ENCODE peak calls at places on chromosomes 13 and 19, in seven cellular contexts. One of them, this sample, is unnamed. For H3K27me3, the result is how much of the 10 kb centered on the place peaks cover.

GRCh38 chr19:952049-952679 is 26.3 kb downstream of the ARID3A start:
- DNase-seq in mesenchymal stem cell: no peak
- DNase-seq in neuronal stem cell: no peak
- DNase-seq in H1: no peak
- DNase-seq in IMR-90: no peak
- DNase-seq in mesendoderm: peak
- DNase-seq in H9: no peak
- DNase-seq in this sample: no peak

GRCh38 chr13:25489238-25489637 is 117.5 kb downstream of the ATP8A2 start:
- DNase-seq in H1: no peak
- DNase-seq in neuronal stem cell: no peak
- DNase-seq in IMR-90: no peak
- DNase-seq in mesendoderm: peak
- DNase-seq in H9: peak
- DNase-seq in mesenchymal stem cell: no peak
- DNase-seq in this sample: no peak

GRCh38 chr13:32267836-32268439 is 47.2 kb downstream of the ZAR1L start:
- DNase-seq in H1: peak
- DNase-seq in H9: peak
- DNase-seq in mesendoderm: peak
- DNase-seq in neuronal stem cell: peak
- DNase-seq in IMR-90: no peak
- DNase-seq in mesenchymal stem cell: no peak
- DNase-seq in this sample: peak

GRCh38 chr13:95023405-95023804 is 277.8 kb downstream of the ABCC4 start:
- DNase-seq in neuronal stem cell: no peak
- DNase-seq in IMR-90: peak
- DNase-seq in H1: no peak
- DNase-seq in mesenchymal stem cell: no peak
- DNase-seq in mesendoderm: peak
- DNase-seq in H9: no peak
- DNase-seq in this sample: no peak

GRCh38 chr13:56713656-56714055 is 427.1 kb upstream of the PRR20A start:
- DNase-seq in mesenchymal stem cell: no peak
- DNase-seq in neuronal stem cell: no peak
- DNase-seq in H9: no peak
- DNase-seq in H1: no peak
- DNase-seq in IMR-90: no peak
- DNase-seq in mesendoderm: peak
- DNase-seq in this sample: no peak

GRCh38 chr19:17553256-17553655 is 2.2 kb upstream of the COLGALT1 start:
- DNase-seq in neuronal stem cell: no peak
- DNase-seq in mesendoderm: no peak
- DNase-seq in IMR-90: peak
- DNase-seq in H9: peak
- DNase-seq in mesenchymal stem cell: peak
- DNase-seq in H1: no peak
- DNase-seq in this sample: no peak

GRCh38 chr19:1101337-1101698 is 2.5 kb upstream of the GPX4 start:
- DNase-seq in H9: no peak
- DNase-seq in mesendoderm: peak
- DNase-seq in neuronal stem cell: no peak
- DNase-seq in H1: no peak
- DNase-seq in IMR-90: no peak
- DNase-seq in mesenchymal stem cell: no peak
- DNase-seq in this sample: no peak

GRCh38 chr19:46428278-46429141 is at the start of gene PNMA8C:
- DNase-seq in H9: peak
- DNase-seq in mesendoderm: peak
- DNase-seq in IMR-90: peak
- DNase-seq in neuronal stem cell: peak
- DNase-seq in H1: no peak
- DNase-seq in mesenchymal stem cell: peak
- DNase-seq in this sample: peak

GRCh38 chr13:24684600-24684998 is 4.4 kb downstream of the ATP12A start:
- DNase-seq in neuronal stem cell: no peak
- DNase-seq in mesenchymal stem cell: no peak
- DNase-seq in mesendoderm: no peak
- DNase-seq in H1: no peak
- DNase-seq in IMR-90: no peak
- DNase-seq in H9: no peak
- DNase-seq in this sample: no peak

GRCh38 chr13:21670883-21671792 is at the start of gene FGF9:
- DNase-seq in neuronal stem cell: peak
- DNase-seq in H1: no peak
- DNase-seq in IMR-90: peak
- DNase-seq in mesendoderm: peak
- DNase-seq in H9: peak
- DNase-seq in mesenchymal stem cell: peak
- DNase-seq in this sample: peak

GRCh38 chr13:101515504-101515903 is 63.0 kb downstream of the ITGBL1 start:
- DNase-seq in H9: no peak
- DNase-seq in mesenchymal stem cell: no peak
- DNase-seq in IMR-90: no peak
- DNase-seq in H1: no peak
- DNase-seq in mesendoderm: no peak
- DNase-seq in neuronal stem cell: no peak
- DNase-seq in this sample: peak

GRCh38 chr13:96379967-96380366 is 290.1 kb downstream of the HS6ST3 start:
- DNase-seq in H9: no peak
- DNase-seq in IMR-90: no peak
- DNase-seq in mesendoderm: no peak
- DNase-seq in neuronal stem cell: no peak
- DNase-seq in mesenchymal stem cell: no peak
- DNase-seq in H1: no peak
- DNase-seq in this sample: no peak

GRCh38 chr13:104024416-104025170 is 958.4 kb upstream of the SLC10A2 start:
- DNase-seq in neuronal stem cell: no peak
- DNase-seq in mesendoderm: no peak
- DNase-seq in IMR-90: peak
- DNase-seq in H1: no peak
- DNase-seq in mesenchymal stem cell: peak
- DNase-seq in H9: no peak
- DNase-seq in this sample: no peak

GRCh38 chr13:41013834-41014233 is 5.3 kb downstream of the ELF1 start:
- DNase-seq in neuronal stem cell: no peak
- DNase-seq in IMR-90: no peak
- DNase-seq in mesendoderm: no peak
- DNase-seq in mesenchymal stem cell: no peak
- DNase-seq in H9: no peak
- DNase-seq in H1: no peak
- DNase-seq in this sample: no peak

GRCh38 chr13:106391271-106391670 is 144.2 kb downstream of the EFNB2 start:
- DNase-seq in IMR-90: no peak
- DNase-seq in mesendoderm: no peak
- DNase-seq in H9: no peak
- DNase-seq in H1: no peak
- DNase-seq in neuronal stem cell: no peak
- DNase-seq in mesenchymal stem cell: no peak
- DNase-seq in this sample: peak

GRCh38 chr19:48196933-48197665 is 26.6 kb downstream of the ZSWIM9 start:
- DNase-seq in H9: no peak
- DNase-seq in H1: no peak
- DNase-seq in neuronal stem cell: no peak
- DNase-seq in IMR-90: no peak
- DNase-seq in mesenchymal stem cell: no peak
- DNase-seq in mesendoderm: peak
- DNase-seq in this sample: no peak

GRCh38 chr19:2661615-2662014 is 40.9 kb downstream of the GNG7 start:
- DNase-seq in mesenchymal stem cell: no peak
- DNase-seq in IMR-90: no peak
- DNase-seq in mesendoderm: peak
- DNase-seq in H1: no peak
- DNase-seq in neuronal stem cell: no peak
- DNase-seq in H9: no peak
- DNase-seq in this sample: no peak

GRCh38 chr19:50702870-50703829 is 16.5 kb downstream of the SHANK1 start:
- DNase-seq in IMR-90: peak
- DNase-seq in mesendoderm: no peak
- DNase-seq in neuronal stem cell: no peak
- DNase-seq in H9: no peak
- DNase-seq in H1: no peak
- DNase-seq in mesenchymal stem cell: no peak
- DNase-seq in this sample: no peak

GRCh38 chr19:21158523-21159135 is 16.8 kb downstream of the ZNF431 start:
- DNase-seq in mesenchymal stem cell: peak
- DNase-seq in H9: no peak
- DNase-seq in mesendoderm: no peak
- DNase-seq in IMR-90: peak
- DNase-seq in H1: no peak
- DNase-seq in neuronal stem cell: no peak
- DNase-seq in this sample: peak

GRCh38 chr13:49124693-49125304 is 95.3 kb upstream of the MLNR start:
- DNase-seq in IMR-90: no peak
- DNase-seq in mesenchymal stem cell: no peak
- DNase-seq in H9: no peak
- DNase-seq in mesendoderm: no peak
- DNase-seq in neuronal stem cell: no peak
- DNase-seq in H1: no peak
- DNase-seq in this sample: no peak

GRCh38 chr19:3464797-3465235 is 15.5 kb downstream of the SMIM24 start:
- DNase-seq in H1: no peak
- DNase-seq in H9: no peak
- DNase-seq in mesenchymal stem cell: peak
- DNase-seq in mesendoderm: peak
- DNase-seq in neuronal stem cell: no peak
- DNase-seq in IMR-90: no peak
- DNase-seq in this sample: no peak

DNA sequence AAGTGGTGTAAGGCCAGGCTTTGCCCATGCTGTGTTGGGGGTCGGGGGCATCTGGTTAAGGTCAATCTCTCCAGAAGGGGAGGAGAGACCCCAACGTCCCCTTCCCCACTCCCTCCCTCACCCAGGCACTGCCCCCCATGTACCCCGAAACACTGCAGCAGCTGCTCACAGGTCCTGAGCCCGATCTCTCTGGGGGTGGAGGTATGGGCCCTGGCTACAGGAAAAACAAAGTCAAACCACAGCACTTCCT is 10.2 kb downstream of the CAPN12 start:
- DNase-seq in neuronal stem cell: no peak
- DNase-seq in mesendoderm: no peak
- DNase-seq in IMR-90: no peak
- DNase-seq in H9: no peak
- DNase-seq in H1: no peak
- DNase-seq in mesenchymal stem cell: no peak
- DNase-seq in this sample: no peak
- H4K8ac ChIP-seq in neuronal stem cell: no peak
- H4K8ac ChIP-seq in mesendoderm: no peak
- H4K8ac ChIP-seq in IMR-90: no peak
- H4K8ac ChIP-seq in H9: no peak
- H4K8ac ChIP-seq in H1: no peak
- H4K8ac ChIP-seq in mesenchymal stem cell: peak
- H4K8ac ChIP-seq in this sample: no peak

GRCh38 chr13:74077847-74078246 is 56.4 kb downstream of the KLF12 start:
- DNase-seq in neuronal stem cell: no peak
- DNase-seq in mesendoderm: no peak
- DNase-seq in H9: no peak
- DNase-seq in IMR-90: no peak
- DNase-seq in mesenchymal stem cell: peak
- DNase-seq in H1: no peak
- DNase-seq in this sample: no peak

GRCh38 chr13:74074723-74075122 is 59.5 kb downstream of the KLF12 start:
- DNase-seq in H1: no peak
- DNase-seq in mesenchymal stem cell: peak
- DNase-seq in IMR-90: peak
- DNase-seq in mesendoderm: peak
- DNase-seq in H9: no peak
- DNase-seq in neuronal stem cell: no peak
- DNase-seq in this sample: no peak

GRCh38 chr13:74080762-74081161 is 53.4 kb downstream of the KLF12 start:
- DNase-seq in H1: no peak
- DNase-seq in mesendoderm: peak
- DNase-seq in IMR-90: no peak
- DNase-seq in H9: no peak
- DNase-seq in neuronal stem cell: no peak
- DNase-seq in mesenchymal stem cell: no peak
- DNase-seq in this sample: no peak

GRCh38 chr13:74073231-74073630 is 61.0 kb downstream of the KLF12 start:
- DNase-seq in mesendoderm: no peak
- DNase-seq in mesenchymal stem cell: no peak
- DNase-seq in H1: no peak
- DNase-seq in H9: no peak
- DNase-seq in neuronal stem cell: no peak
- DNase-seq in IMR-90: no peak
- DNase-seq in this sample: no peak

GRCh38 chr13:74077375-74077774 is 56.8 kb downstream of the KLF12 start:
- DNase-seq in mesenchymal stem cell: no peak
- DNase-seq in neuronal stem cell: no peak
- DNase-seq in IMR-90: no peak
- DNase-seq in H1: no peak
- DNase-seq in H9: no peak
- DNase-seq in mesendoderm: no peak
- DNase-seq in this sample: no peak
- H2BK120ac ChIP-seq in mesenchymal stem cell: no peak
- H2BK120ac ChIP-seq in neuronal stem cell: no peak
- H2BK120ac ChIP-seq in IMR-90: no peak
- H2BK120ac ChIP-seq in H1: no peak
- H2BK120ac ChIP-seq in H9: no peak
- H2BK120ac ChIP-seq in mesendoderm: no peak
- H2BK120ac ChIP-seq in this sample: no peak

DNA sequence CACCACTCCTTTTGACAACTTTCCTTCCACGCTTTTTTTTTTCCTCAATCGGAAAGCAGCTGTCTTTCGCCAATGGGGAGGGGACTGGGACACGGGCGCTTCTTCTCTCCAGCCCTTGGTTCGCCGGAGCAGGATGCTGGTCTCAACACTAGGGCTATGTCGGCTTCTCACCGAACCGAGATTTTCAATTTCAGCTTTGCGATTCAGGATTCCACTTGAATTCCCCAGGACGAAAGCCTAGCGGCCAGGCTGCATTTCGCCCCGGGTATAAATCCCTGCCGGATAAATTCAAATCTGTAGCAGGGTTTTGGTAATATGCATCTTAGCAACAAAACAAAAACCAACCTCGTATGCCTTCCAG is 7.9 kb downstream of the POU4F1 start:
- DNase-seq in H1: no peak
- DNase-seq in H9: no peak
- DNase-seq in neuronal stem cell: no peak
- DNase-seq in IMR-90: no peak
- DNase-seq in mesendoderm: peak
- DNase-seq in mesenchymal stem cell: no peak
- DNase-seq in this sample: no peak
- H3K27me3 ChIP-seq in H1: half or more
- H3K27me3 ChIP-seq in H9: half or more
- H3K27me3 ChIP-seq in neuronal stem cell: half or more
- H3K27me3 ChIP-seq in IMR-90: half or more
- H3K27me3 ChIP-seq in mesendoderm: half or more
- H3K27me3 ChIP-seq in mesenchymal stem cell: half or more
- H3K27me3 ChIP-seq in this sample: half or more

DNA sequence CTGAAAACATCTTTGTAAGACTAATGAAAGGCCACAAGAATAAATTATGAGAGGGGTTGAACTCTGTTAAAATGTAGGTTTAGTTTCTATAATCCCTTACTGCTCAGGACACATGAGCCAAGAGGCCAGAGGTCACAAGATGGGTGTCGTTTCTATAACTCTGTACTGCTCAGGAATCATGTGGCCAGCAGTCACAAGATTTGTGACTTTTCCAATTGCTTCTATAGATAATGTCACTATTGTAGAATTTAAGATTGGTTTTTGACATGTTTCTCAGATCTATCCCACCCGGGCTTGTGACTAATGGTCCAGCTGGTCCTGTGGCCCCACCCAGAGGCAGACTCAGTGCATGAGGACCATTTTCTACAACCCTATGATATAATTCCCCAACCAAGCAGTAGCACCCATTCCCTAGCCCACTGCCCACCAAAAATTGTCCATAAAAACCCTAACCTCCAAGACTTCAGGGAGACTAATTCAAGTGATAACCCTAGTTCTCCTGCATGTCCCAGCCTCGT is 662.0 kb upstream of the KLF12 start:
- DNase-seq in IMR-90: no peak
- DNase-seq in H1: no peak
- DNase-seq in neuronal stem cell: no peak
- DNase-seq in mesenchymal stem cell: no peak
- DNase-seq in H9: no peak
- DNase-seq in mesendoderm: no peak
- DNase-seq in this sample: no peak
- H4K8ac ChIP-seq in IMR-90: no peak
- H4K8ac ChIP-seq in H1: no peak
- H4K8ac ChIP-seq in neuronal stem cell: no peak
- H4K8ac ChIP-seq in mesenchymal stem cell: no peak
- H4K8ac ChIP-seq in H9: no peak
- H4K8ac ChIP-seq in mesendoderm: no peak
- H4K8ac ChIP-seq in this sample: no peak